ENCODE peak calls at places on chromosomes 6 and 20, in seven cellular contexts. J, S, H, R, F, B and Y are unnamed samples.

GRCh38 chr6:22980446-22980845 is 411.1 kb downstream of the HDGFL1 start:
- DNase-seq in B (no peak), J (no peak), S (peak), F (no peak), H (no peak), R (peak), Y (no peak)

GRCh38 chr6:161273356-161273751 is 507 bp downstream of the AGPAT4 start:
- DNase-seq in J (peak), F (no peak), H (peak), S (peak), R (peak), B (no peak), Y (no peak)

GRCh38 chr6:56368484-56368883 is 121.1 kb upstream of the COL21A1 start:
- DNase-seq in B (no peak), H (no peak), F (no peak), S (peak), J (no peak), R (no peak), Y (no peak)

GRCh38 chr6:134750669-134751068 is 199.2 kb downstream of the ALDH8A1 start:
- DNase-seq in J (no peak), F (no peak), H (no peak), S (peak), B (no peak), R (no peak), Y (peak)

GRCh38 chr6:107140581-107140980 is 25.3 kb upstream of the BEND3 start:
- DNase-seq in B (no peak), S (no peak), R (no peak), J (no peak), F (no peak), H (no peak), Y (no peak)

GRCh38 chr20:58630063-58630462 is 21.0 kb upstream of the STX16 start:
- DNase-seq in R (peak), H (no peak), B (no peak), J (no peak), S (peak), F (no peak), Y (no peak)

GRCh38 chr6:101322921-101323320 is 70.6 kb upstream of the GRIK2 start:
- DNase-seq in H (no peak), F (no peak), J (no peak), S (no peak), R (no peak), B (no peak), Y (no peak)

GRCh38 chr20:32524871-32525501 is 60.1 kb downstream of the NOL4L start:
- DNase-seq in S (no peak), J (no peak), F (no peak), H (peak), B (no peak), R (no peak), Y (no peak)

GRCh38 chr6:133992992-133993682 is 40.1 kb downstream of the TBPL1 start:
- DNase-seq in F (no peak), R (peak), B (no peak), S (no peak), J (no peak), H (no peak), Y (no peak)

GRCh38 chr20:36384022-36384619 is 78.0 kb downstream of the DLGAP4 start:
- DNase-seq in S (peak), J (no peak), B (peak), F (no peak), R (peak), H (no peak), Y (no peak)

GRCh38 chr6:90891338-90891715 is 304.5 kb upstream of the MAP3K7 start:
- DNase-seq in S (no peak), F (no peak), H (no peak), R (no peak), J (no peak), B (no peak), Y (no peak)

GRCh38 chr20:33947709-33948295 is 45.9 kb upstream of the RALY start:
- DNase-seq in F (no peak), J (no peak), B (no peak), H (peak), S (peak), R (peak), Y (no peak)

GRCh38 chr6:127267742-127268588 is 1.3 kb downstream of the RNF146 start:
- DNase-seq in R (no peak), S (peak), B (no peak), J (no peak), F (no peak), H (no peak), Y (no peak)

GRCh38 chr6:152416652-152417051 is 220.5 kb downstream of the SYNE1 start:
- DNase-seq in S (no peak), F (no peak), H (no peak), B (no peak), J (no peak), R (no peak), Y (no peak)

GRCh38 chr20:58797371-58798050 is 53.2 kb downstream of the GNAS-AS1 start:
- DNase-seq in S (no peak), H (no peak), F (no peak), R (no peak), B (no peak), J (no peak), Y (no peak)

GRCh38 chr6:66848244-66848953 is 1141.4 kb upstream of the EYS start:
- DNase-seq in F (no peak), H (no peak), B (no peak), S (no peak), R (no peak), J (no peak), Y (no peak)

GRCh38 chr20:63972312-63973159 is 2.8 kb upstream of the ZNF512B start:
- DNase-seq in F (peak), S (peak), B (peak), J (peak), H (peak), R (no peak), Y (no peak)

GRCh38 chr6:88302769-88303230 is 136.7 kb upstream of the CNR1 start:
- DNase-seq in R (no peak), J (no peak), S (peak), F (no peak), B (no peak), H (no peak), Y (no peak)

GRCh38 chr6:13331516-13332348 is 3.4 kb upstream of the TBC1D7 start:
- DNase-seq in R (peak), B (no peak), S (peak), J (no peak), H (no peak), F (no peak), Y (no peak)

GRCh38 chr6:87213364-87213763 is 58.0 kb downstream of the ZNF292 start:
- DNase-seq in F (no peak), R (no peak), J (no peak), S (no peak), B (no peak), H (no peak), Y (no peak)

GRCh38 chr20:32685541-32686529 is 12.1 kb upstream of the C20orf203 start:
- DNase-seq in B (no peak), H (no peak), R (peak), F (no peak), S (peak), J (no peak), Y (peak)

GRCh38 chr6:153231048-153231635 is 100.1 kb upstream of the RGS17 start:
- DNase-seq in B (no peak), F (no peak), H (peak), S (peak), J (no peak), R (peak), Y (no peak)

GRCh38 chr6:37202788-37203491 is 33.0 kb downstream of the PIM1 start:
- DNase-seq in R (no peak), F (no peak), S (no peak), J (no peak), B (no peak), H (no peak), Y (no peak)

GRCh38 chr20:36538026-36538764 is 3.1 kb upstream of the MYL9 start:
- DNase-seq in B (no peak), J (no peak), R (peak), H (no peak), F (no peak), S (peak), Y (no peak)

GRCh38 chr6:121651420-121651819 is 216.0 kb downstream of the GJA1 start:
- DNase-seq in R (peak), F (no peak), H (no peak), J (no peak), S (peak), B (no peak), Y (no peak)

GRCh38 chr6:95574811-95575210 is 2.5 kb upstream of the MANEA start:
- DNase-seq in J (no peak), B (no peak), H (no peak), R (peak), S (peak), F (no peak), Y (no peak)

GRCh38 chr6:41712651-41713103 is 22.7 kb downstream of the TFEB start:
- DNase-seq in B (no peak), R (no peak), S (peak), J (no peak), H (no peak), F (no peak), Y (no peak)

GRCh38 chr6:21312118-21312517 is 281.4 kb upstream of the SOX4 start:
- DNase-seq in F (peak), B (no peak), S (no peak), J (no peak), H (no peak), R (no peak), Y (no peak)

GRCh38 chr6:43717822-43718221 is 30.2 kb upstream of the MRPS18A start:
- DNase-seq in S (no peak), H (no peak), F (no peak), J (no peak), B (peak), R (no peak), Y (no peak)

GRCh38 chr6:103255132-103255531 is 1604.6 kb downstream of the HACE1 start:
- DNase-seq in R (no peak), S (no peak), J (no peak), F (no peak), H (no peak), B (no peak), Y (no peak)

GRCh38 chr6:83696674-83697073 is 12.2 kb downstream of the SNAP91 start:
- DNase-seq in R (peak), B (no peak), H (no peak), F (no peak), S (no peak), J (no peak), Y (no peak)

GRCh38 chr6:6131492-6132109 is 124.9 kb upstream of the NRN1 start:
- DNase-seq in H (no peak), B (no peak), F (no peak), R (no peak), J (no peak), S (peak), Y (no peak)

GRCh38 chr20:35845561-35845960 is 73.7 kb downstream of the PHF20 start:
- DNase-seq in H (no peak), J (no peak), R (no peak), S (peak), B (no peak), F (peak), Y (no peak)

GRCh38 chr6:11447265-11447664 is 90.3 kb upstream of the TMEM170B start:
- DNase-seq in B (no peak), R (no peak), S (no peak), F (no peak), J (no peak), H (no peak), Y (no peak)

GRCh38 chr6:53411451-53411850 is 62.7 kb upstream of the ELOVL5 start:
- DNase-seq in R (peak), H (no peak), J (no peak), S (peak), B (no peak), F (no peak), Y (no peak)

DNA sequence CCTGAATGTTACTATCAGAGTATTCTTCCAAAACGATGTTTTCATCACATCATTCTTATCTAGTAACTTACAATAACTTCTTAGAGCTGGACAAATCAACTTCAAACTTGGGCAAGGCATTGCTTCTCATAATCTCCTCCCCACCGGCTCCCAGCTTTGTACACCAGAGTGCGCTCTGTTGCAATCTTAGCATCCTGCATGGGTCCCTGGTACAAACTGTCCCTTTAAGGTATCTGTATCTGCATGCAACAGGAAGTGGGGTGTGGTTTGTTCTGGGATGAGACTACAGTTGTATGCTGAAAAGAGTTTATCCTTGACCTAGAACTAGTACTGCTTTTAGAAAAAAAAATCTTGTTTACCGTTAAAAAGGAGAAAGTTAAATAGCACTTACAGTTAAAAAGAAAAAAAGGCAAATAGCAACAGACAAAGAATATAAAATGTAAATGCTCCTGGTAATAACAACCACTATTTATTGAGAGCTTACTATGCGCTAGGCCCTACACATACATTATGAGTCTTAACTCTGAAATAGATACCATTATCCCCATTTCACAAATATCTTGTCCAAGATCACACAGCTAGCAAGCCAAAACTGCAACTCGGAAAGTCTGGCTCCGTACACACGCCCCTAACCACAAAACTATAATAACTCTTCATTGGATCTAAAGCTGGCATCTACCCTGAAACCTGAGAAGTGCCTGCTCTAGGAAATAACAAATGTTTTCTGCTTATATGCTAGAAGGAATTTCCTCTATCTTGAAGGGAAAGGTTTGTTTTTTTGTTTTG is 9.8 kb upstream of the HECA start:
- DNase-seq in S (peak), J (peak), B (peak), F (peak), H (peak), R (peak), Y (no peak)
- TF ChIP-seq CTCF in S (peak), J (no peak), B (no peak), F (no peak), H (no peak), R (peak), Y (peak)

GRCh38 chr6:85677243-85677956 is 34.7 kb upstream of the SYNCRIP start:
- DNase-seq in S (peak), J (no peak), B (no peak), H (no peak), F (no peak), R (peak), Y (no peak)
- TF ChIP-seq CTCF in S (no peak), J (no peak), B (no peak), H (no peak), F (no peak), R (peak), Y (peak)

GRCh38 chr20:61869750-61870507 is 195.8 kb downstream of the TAF4 start:
- DNase-seq in J (no peak), R (no peak), F (no peak), H (no peak), B (no peak), S (no peak), Y (no peak)
- TF ChIP-seq CTCF in J (no peak), R (no peak), F (no peak), H (no peak), B (no peak), S (no peak), Y (no peak)

GRCh38 chr20:57394087-57395082 is 3.2 kb downstream of the RBM38 start:
- DNase-seq in H (no peak), S (no peak), J (no peak), R (no peak), B (peak), F (no peak), Y (no peak)
- TF ChIP-seq CTCF in H (no peak), S (no peak), J (no peak), R (no peak), B (no peak), F (no peak), Y (no peak)

DNA sequence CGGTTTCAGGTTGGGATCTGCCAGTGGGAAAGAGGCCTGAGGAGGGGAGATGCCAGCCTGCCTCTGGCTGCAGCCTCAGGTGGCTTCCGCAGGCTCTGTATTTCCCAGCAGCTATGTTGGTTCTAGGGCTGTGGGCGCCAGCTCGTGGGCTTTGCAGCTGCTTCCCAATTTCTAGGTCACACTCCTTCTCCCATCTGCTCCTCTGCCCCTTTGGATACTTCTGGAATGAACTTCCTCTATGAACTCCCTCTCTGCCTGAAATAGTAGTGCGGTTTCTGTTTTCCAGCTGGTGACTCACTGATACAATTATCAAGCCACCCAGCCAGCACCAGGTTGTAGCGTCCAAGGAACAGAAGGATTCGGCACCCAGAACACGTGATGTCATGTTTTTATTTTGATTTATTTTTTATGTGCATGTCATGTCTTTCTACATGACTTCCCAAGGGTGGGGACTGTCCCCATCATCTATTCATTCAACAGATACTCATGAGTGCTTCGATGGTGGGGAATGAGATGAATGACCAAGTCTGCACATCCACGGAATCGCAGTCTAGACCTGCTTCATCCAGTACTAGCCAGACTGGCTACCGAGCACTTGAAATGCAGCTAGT is 38.0 kb downstream of the TGM2 start:
- DNase-seq in F (peak), S (peak), J (no peak), R (peak), H (no peak), B (peak), Y (no peak)
- TF ChIP-seq CTCF in F (no peak), S (no peak), J (no peak), R (no peak), H (no peak), B (no peak), Y (no peak)

GRCh38 chr6:26017567-26017966 is 55.0 kb downstream of the TRIM38 start:
- DNase-seq in B (peak), R (peak), S (peak), F (peak), J (peak), H (no peak), Y (no peak)
- TF ChIP-seq CTCF in B (peak), R (peak), S (peak), F (no peak), J (no peak), H (no peak), Y (peak)

GRCh38 chr6:75855047-75855446 is 106.0 kb downstream of the MYO6 start:
- DNase-seq in F (no peak), H (no peak), S (peak), J (no peak), R (peak), B (no peak), Y (peak)
- TF ChIP-seq CTCF in F (no peak), H (peak), S (peak), J (no peak), R (peak), B (no peak), Y (peak)